ENCODE peak calls at places on chromosomes 11 and 22, in six cellular contexts. X is H9, N is dorsolateral prefrontal cortex, L is omental fat pad, W is OCI-LY7, O is chondrocyte. F is an unnamed sample.

GRCh38 chr11:100545970-100546369 is 141.1 kb upstream of the ARHGAP42 start:
- DNase-seq in X (no peak), N (no peak), L (no peak), W (no peak), O (no peak), F (no peak)

GRCh38 chr11:131978351-131978750 is 607.9 kb downstream of the NTM start:
- DNase-seq in X (peak; percentile 36), N (no peak), L (no peak), W (no peak), O (no peak), F (no peak)

GRCh38 chr11:94305146-94305545 is 766 bp downstream of the IZUMO1R start:
- DNase-seq in X (no peak), N (no peak), L (no peak), W (no peak), O (no peak), F (no peak)

GRCh38 chr22:42905217-42905616 is 48.1 kb upstream of the ARFGAP3 start:
- DNase-seq in X (no peak), N (no peak), L (no peak), W (no peak), O (no peak), F (no peak)

GRCh38 chr11:702731-703461 is 3.1 kb upstream of the EPS8L2 start:
- DNase-seq in X (no peak), N (no peak), L (no peak), W (no peak), O (peak; percentile 79), F (no peak)

GRCh38 chr11:61666684-61667297 is 13.4 kb upstream of the DAGLA start:
- DNase-seq in X (peak; percentile 25), N (no peak), L (no peak), W (no peak), O (no peak), F (no peak)

GRCh38 chr11:7851391-7851790 is 54.6 kb upstream of the OR5P2 start:
- DNase-seq in X (no peak), N (no peak), L (no peak), W (no peak), O (no peak), F (no peak)

GRCh38 chr22:36017661-36018091 is 10.9 kb downstream of the RBFOX2 start:
- DNase-seq in X (no peak), N (no peak), L (no peak), W (peak; percentile 97), O (no peak), F (no peak)

GRCh38 chr22:38172016-38172431 is 9.6 kb downstream of the PLA2G6 start:
- DNase-seq in X (no peak), N (peak; percentile 20), L (no peak), W (peak; percentile 22), O (no peak), F (no peak)

GRCh38 chr11:125842319-125842948 is 9.3 kb downstream of the PATE4 start:
- DNase-seq in X (no peak), N (no peak), L (no peak), W (peak; percentile 24), O (no peak), F (no peak)

GRCh38 chr22:49627217-49628181 is 200.2 kb downstream of the BRD1 start:
- DNase-seq in X (no peak), N (no peak), L (no peak), W (no peak), O (peak; percentile 89), F (no peak)

GRCh38 chr11:15519124-15519791 is 404.5 kb downstream of the INSC start:
- DNase-seq in X (no peak), N (no peak), L (no peak), W (no peak), O (no peak), F (no peak)

GRCh38 chr11:132048040-132048439 is 677.6 kb downstream of the NTM start:
- DNase-seq in X (no peak), N (no peak), L (no peak), W (no peak), O (no peak), F (no peak)

GRCh38 chr11:2290351-2290841 is 11.3 kb downstream of the C11orf21 start:
- DNase-seq in X (peak; percentile 21), N (peak; percentile 9), L (peak; percentile 7), W (no peak), O (no peak), F (peak; percentile 8)

GRCh38 chr11:67404515-67405195 is 772 bp downstream of the TBC1D10C start:
- DNase-seq in X (no peak), N (no peak), L (no peak), W (no peak), O (no peak), F (no peak)

GRCh38 chr11:31958086-31958735 is 132.7 kb upstream of the RCN1 start:
- DNase-seq in X (peak; percentile 79), N (peak; percentile 50), L (no peak), W (peak; percentile 35), O (no peak), F (peak; percentile 46)

GRCh38 chr11:65041206-65042035 is at the start of gene SAC3D1:
- DNase-seq in X (no peak), N (no peak), L (no peak), W (peak; percentile 66), O (peak; percentile 92), F (no peak)

GRCh38 chr11:39367526-39367925 is 2091.9 kb downstream of the LRRC4C start:
- DNase-seq in X (no peak), N (no peak), L (no peak), W (no peak), O (no peak), F (no peak)

DNA sequence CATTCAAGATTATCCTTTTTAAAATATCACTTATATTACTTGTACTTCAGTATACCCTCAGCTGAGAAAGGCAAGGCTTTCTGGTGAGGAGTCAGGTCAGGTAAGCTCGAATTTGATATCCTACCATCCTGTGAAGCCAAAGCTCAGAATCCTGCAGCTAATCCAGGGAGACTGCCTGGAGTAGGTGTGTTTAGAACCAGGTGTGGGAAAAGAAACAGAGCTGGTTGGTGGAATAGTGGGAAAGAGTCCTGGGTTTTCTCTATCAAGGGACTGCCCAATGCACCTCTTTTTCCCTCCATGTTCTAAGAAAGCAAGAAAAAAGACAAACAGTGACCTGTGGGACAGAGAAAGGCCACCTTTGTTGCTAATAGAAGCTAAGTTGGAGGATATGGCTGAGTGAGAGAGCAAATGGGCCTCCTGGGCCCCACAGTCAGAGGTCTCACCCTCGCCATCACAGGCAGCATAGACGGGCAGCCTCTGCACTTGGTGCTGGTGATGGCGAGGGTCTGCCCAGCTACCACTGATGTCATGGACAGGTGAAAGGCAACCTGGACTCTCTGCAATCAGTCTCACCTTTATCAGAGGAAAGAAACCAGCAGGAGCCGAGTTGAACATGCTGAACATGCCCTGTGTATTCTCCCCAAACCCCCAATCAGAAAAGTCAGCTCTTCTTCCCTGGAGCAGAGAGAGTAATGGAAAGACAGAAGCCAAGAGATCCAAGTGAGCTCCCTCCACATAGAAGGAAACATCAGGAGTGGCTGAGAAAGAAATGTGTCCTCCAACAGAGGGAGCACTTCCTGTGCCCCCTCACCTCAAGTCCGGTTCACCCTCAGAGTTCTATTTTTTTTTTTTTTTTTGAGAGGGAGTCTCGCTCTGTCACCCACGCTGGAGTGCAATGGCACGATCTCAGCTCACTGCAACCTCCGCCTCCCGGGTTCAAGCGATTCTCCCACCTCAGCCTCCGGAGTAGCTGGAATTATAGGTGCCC is 491.3 kb downstream of the BUD13 start:
- DNase-seq in X (no peak), N (no peak), L (no peak), W (no peak), O (no peak), F (no peak)
- TF ChIP-seq CTCF in X (peak; percentile 61), N (no peak), L (no peak), W (peak; percentile 25), O (peak; percentile 42), F (no peak)

GRCh38 chr11:64000026-64000739 is 13.9 kb downstream of the OTUB1 start:
- DNase-seq in X (peak; percentile 78), N (no peak), L (no peak), W (peak; percentile 71), O (no peak), F (peak; percentile 70)
- TF ChIP-seq CTCF in X (peak; percentile 88), N (peak; percentile 79), L (peak; percentile 89), W (peak; percentile 77), O (peak; percentile 88), F (peak; percentile 83)

GRCh38 chr22:23803001-23803819 is 16.4 kb downstream of the SMARCB1 start:
- DNase-seq in X (no peak), N (no peak), L (no peak), W (peak; percentile 73), O (peak; percentile 74), F (no peak)

GRCh38 chr22:23801238-23801821 is 14.6 kb downstream of the SMARCB1 start:
- DNase-seq in X (no peak), N (no peak), L (no peak), W (peak; percentile 70), O (peak; percentile 49), F (no peak)

GRCh38 chr22:23801886-23802377 is 15.2 kb downstream of the SMARCB1 start:
- DNase-seq in X (no peak), N (no peak), L (no peak), W (no peak), O (peak; percentile 48), F (no peak)

GRCh38 chr22:23806837-23807236 is 20.1 kb downstream of the SMARCB1 start:
- DNase-seq in X (no peak), N (no peak), L (no peak), W (peak; percentile 29), O (no peak), F (no peak)

GRCh38 chr22:23804781-23805291 is 18.1 kb downstream of the SMARCB1 start:
- DNase-seq in X (no peak), N (no peak), L (no peak), W (peak; percentile 29), O (peak; percentile 81), F (no peak)
- TF ChIP-seq CTCF in X (no peak), N (no peak), L (no peak), W (peak; percentile 16), O (no peak), F (no peak)

GRCh38 chr11:120257346-120257745 is 17.4 kb downstream of the POU2F3 start:
- DNase-seq in X (no peak), N (no peak), L (no peak), W (no peak), O (peak; percentile 37), F (no peak)

GRCh38 chr11:120256779-120257178 is 16.8 kb downstream of the POU2F3 start:
- DNase-seq in X (no peak), N (no peak), L (no peak), W (no peak), O (no peak), F (no peak)

GRCh38 chr11:120259241-120259640 is 19.3 kb downstream of the POU2F3 start:
- DNase-seq in X (no peak), N (no peak), L (no peak), W (no peak), O (no peak), F (no peak)

GRCh38 chr11:120259988-120260565 is 20.1 kb downstream of the POU2F3 start:
- DNase-seq in X (no peak), N (no peak), L (no peak), W (no peak), O (peak; percentile 59), F (no peak)

GRCh38 chr11:120258661-120259060 is 18.7 kb downstream of the POU2F3 start:
- DNase-seq in X (no peak), N (no peak), L (no peak), W (no peak), O (peak; percentile 19), F (no peak)
- TF ChIP-seq CTCF in X (peak; percentile 42), N (no peak), L (no peak), W (no peak), O (peak; percentile 12), F (no peak)

GRCh38 chr11:134253189-134253993 is at the start of the genes ACAD8 and THYN1:
- DNase-seq in X (peak; percentile 98), N (peak; percentile 96), L (peak; percentile 86), W (peak; percentile 98), O (peak; percentile 98), F (peak; percentile 88)
- TF ChIP-seq CTCF in X (no peak), N (peak; percentile 55), L (no peak), W (peak; percentile 32), O (peak; percentile 46), F (no peak)